ENCODE peak calls at places on chromosomes 3 and 15, in four cellular contexts. One of them, this sample, is unnamed.

GRCh38 chr3:55246016-55246415 is 241.1 kb downstream of the WNT5A start:
- DNase-seq in head of caudate nucleus: no peak
- DNase-seq in nephron progenitor cell: no peak
- DNase-seq in NCI-H1105 treated with DMSO at 0.1 percent for 48 hours: no peak
- DNase-seq in this sample: no peak

GRCh38 chr3:46845397-46845859 is 17.8 kb downstream of the MYL3 start:
- DNase-seq in nephron progenitor cell: peak; percentile 47
- DNase-seq in NCI-H1105 treated with DMSO at 0.1 percent for 48 hours: no peak
- DNase-seq in head of caudate nucleus: no peak
- DNase-seq in this sample: no peak

GRCh38 chr15:101391981-101392566 is 97.0 kb upstream of the SNRPA1 start:
- DNase-seq in NCI-H1105 treated with DMSO at 0.1 percent for 48 hours: no peak
- DNase-seq in nephron progenitor cell: no peak
- DNase-seq in head of caudate nucleus: no peak
- DNase-seq in this sample: no peak

GRCh38 chr3:111845996-111846395 is 13.1 kb upstream of the PHLDB2 start:
- DNase-seq in NCI-H1105 treated with DMSO at 0.1 percent for 48 hours: no peak
- DNase-seq in nephron progenitor cell: no peak
- DNase-seq in head of caudate nucleus: no peak
- DNase-seq in this sample: no peak

GRCh38 chr3:78647735-78648134 is 1120.1 kb downstream of the ROBO1 start:
- DNase-seq in head of caudate nucleus: no peak
- DNase-seq in NCI-H1105 treated with DMSO at 0.1 percent for 48 hours: no peak
- DNase-seq in nephron progenitor cell: no peak
- DNase-seq in this sample: no peak

GRCh38 chr3:21435871-21436270 is 315.1 kb downstream of the ZNF385D start:
- DNase-seq in NCI-H1105 treated with DMSO at 0.1 percent for 48 hours: no peak
- DNase-seq in head of caudate nucleus: no peak
- DNase-seq in nephron progenitor cell: no peak
- DNase-seq in this sample: no peak

GRCh38 chr15:100889359-100890058 is 9.9 kb downstream of the ALDH1A3 start:
- DNase-seq in nephron progenitor cell: no peak
- DNase-seq in head of caudate nucleus: no peak
- DNase-seq in NCI-H1105 treated with DMSO at 0.1 percent for 48 hours: no peak
- DNase-seq in this sample: no peak

GRCh38 chr3:188188911-188189310 is 35.0 kb downstream of the LPP start:
- DNase-seq in head of caudate nucleus: no peak
- DNase-seq in nephron progenitor cell: no peak
- DNase-seq in NCI-H1105 treated with DMSO at 0.1 percent for 48 hours: no peak
- DNase-seq in this sample: no peak

GRCh38 chr3:48979451-48979850 is 10.6 kb upstream of the P4HTM start:
- DNase-seq in head of caudate nucleus: no peak
- DNase-seq in NCI-H1105 treated with DMSO at 0.1 percent for 48 hours: no peak
- DNase-seq in nephron progenitor cell: no peak
- DNase-seq in this sample: no peak

GRCh38 chr3:66418432-66419052 is 82.3 kb downstream of the LRIG1 start:
- DNase-seq in nephron progenitor cell: no peak
- DNase-seq in head of caudate nucleus: peak; percentile 68
- DNase-seq in NCI-H1105 treated with DMSO at 0.1 percent for 48 hours: no peak
- DNase-seq in this sample: no peak

GRCh38 chr3:110932515-110933095 is 139.0 kb upstream of the NECTIN3 start:
- DNase-seq in head of caudate nucleus: no peak
- DNase-seq in nephron progenitor cell: no peak
- DNase-seq in NCI-H1105 treated with DMSO at 0.1 percent for 48 hours: no peak
- DNase-seq in this sample: no peak

GRCh38 chr15:68479406-68479805 is 47.4 kb upstream of the ITGA11 start:
- DNase-seq in nephron progenitor cell: no peak
- DNase-seq in head of caudate nucleus: no peak
- DNase-seq in NCI-H1105 treated with DMSO at 0.1 percent for 48 hours: no peak
- DNase-seq in this sample: no peak

GRCh38 chr3:180175572-180175971 is 138.8 kb upstream of the PEX5L start:
- DNase-seq in NCI-H1105 treated with DMSO at 0.1 percent for 48 hours: no peak
- DNase-seq in head of caudate nucleus: no peak
- DNase-seq in nephron progenitor cell: no peak
- DNase-seq in this sample: no peak

GRCh38 chr3:140252812-140253656 is 318.0 kb downstream of the CLSTN2 start:
- DNase-seq in head of caudate nucleus: no peak
- DNase-seq in nephron progenitor cell: no peak
- DNase-seq in NCI-H1105 treated with DMSO at 0.1 percent for 48 hours: peak; percentile 69
- DNase-seq in this sample: no peak

GRCh38 chr15:68608206-68608843 is 29.5 kb downstream of the CORO2B start:
- DNase-seq in nephron progenitor cell: no peak
- DNase-seq in NCI-H1105 treated with DMSO at 0.1 percent for 48 hours: no peak
- DNase-seq in head of caudate nucleus: no peak
- DNase-seq in this sample: no peak

GRCh38 chr15:75171408-75171807 is 30.3 kb upstream of the C15orf39 start:
- DNase-seq in nephron progenitor cell: no peak
- DNase-seq in head of caudate nucleus: no peak
- DNase-seq in NCI-H1105 treated with DMSO at 0.1 percent for 48 hours: no peak
- DNase-seq in this sample: no peak

GRCh38 chr15:98905981-98906711 is 101.4 kb downstream of the PGPEP1L start:
- DNase-seq in head of caudate nucleus: no peak
- DNase-seq in NCI-H1105 treated with DMSO at 0.1 percent for 48 hours: no peak
- DNase-seq in nephron progenitor cell: no peak
- DNase-seq in this sample: no peak

GRCh38 chr15:67740376-67740775 is 84.9 kb upstream of the SKOR1 start:
- DNase-seq in NCI-H1105 treated with DMSO at 0.1 percent for 48 hours: no peak
- DNase-seq in nephron progenitor cell: no peak
- DNase-seq in head of caudate nucleus: no peak
- DNase-seq in this sample: no peak

GRCh38 chr3:194483850-194484249 is 3.0 kb downstream of the ATP13A3 start:
- DNase-seq in nephron progenitor cell: no peak
- DNase-seq in head of caudate nucleus: no peak
- DNase-seq in NCI-H1105 treated with DMSO at 0.1 percent for 48 hours: no peak
- DNase-seq in this sample: no peak

GRCh38 chr15:40328711-40329240 is 5.3 kb downstream of the INAFM2 start:
- DNase-seq in NCI-H1105 treated with DMSO at 0.1 percent for 48 hours: no peak
- DNase-seq in nephron progenitor cell: no peak
- DNase-seq in head of caudate nucleus: no peak
- DNase-seq in this sample: no peak

GRCh38 chr3:57951106-57951882 is 56.9 kb upstream of the FLNB start:
- DNase-seq in nephron progenitor cell: peak; percentile 39
- DNase-seq in NCI-H1105 treated with DMSO at 0.1 percent for 48 hours: no peak
- DNase-seq in head of caudate nucleus: peak; percentile 40
- DNase-seq in this sample: no peak

GRCh38 chr3:12988728-12989454 is 84.3 kb downstream of the IQSEC1 start:
- DNase-seq in nephron progenitor cell: no peak
- DNase-seq in NCI-H1105 treated with DMSO at 0.1 percent for 48 hours: no peak
- DNase-seq in head of caudate nucleus: no peak
- DNase-seq in this sample: peak; percentile 1

GRCh38 chr15:27545494-27546255 is 553.4 kb downstream of the OCA2 start:
- DNase-seq in NCI-H1105 treated with DMSO at 0.1 percent for 48 hours: no peak
- DNase-seq in nephron progenitor cell: no peak
- DNase-seq in head of caudate nucleus: no peak
- DNase-seq in this sample: no peak

GRCh38 chr3:13110678-13111116 is 37.5 kb upstream of the IQSEC1 start:
- DNase-seq in head of caudate nucleus: no peak
- DNase-seq in NCI-H1105 treated with DMSO at 0.1 percent for 48 hours: no peak
- DNase-seq in nephron progenitor cell: peak; percentile 68
- DNase-seq in this sample: peak; percentile 45

GRCh38 chr3:32089476-32089875 is 16.9 kb upstream of the GPD1L start:
- DNase-seq in nephron progenitor cell: no peak
- DNase-seq in NCI-H1105 treated with DMSO at 0.1 percent for 48 hours: no peak
- DNase-seq in head of caudate nucleus: no peak
- DNase-seq in this sample: no peak

GRCh38 chr15:101652098-101652782 is at the start of gene TM2D3:
- DNase-seq in NCI-H1105 treated with DMSO at 0.1 percent for 48 hours: peak; percentile 93
- DNase-seq in head of caudate nucleus: peak; percentile 95
- DNase-seq in nephron progenitor cell: peak; percentile 97
- DNase-seq in this sample: peak; percentile 94

GRCh38 chr15:51844747-51845426 is 15.4 kb downstream of the TMOD3 start:
- DNase-seq in nephron progenitor cell: no peak
- DNase-seq in head of caudate nucleus: no peak
- DNase-seq in NCI-H1105 treated with DMSO at 0.1 percent for 48 hours: no peak
- DNase-seq in this sample: no peak

GRCh38 chr3:26962419-26963355 is 340.1 kb downstream of the LRRC3B start:
- DNase-seq in nephron progenitor cell: no peak
- DNase-seq in head of caudate nucleus: no peak
- DNase-seq in NCI-H1105 treated with DMSO at 0.1 percent for 48 hours: no peak
- DNase-seq in this sample: no peak

GRCh38 chr3:87182023-87182422 is 45.1 kb upstream of the CHMP2B start:
- DNase-seq in NCI-H1105 treated with DMSO at 0.1 percent for 48 hours: no peak
- DNase-seq in nephron progenitor cell: no peak
- DNase-seq in head of caudate nucleus: no peak
- DNase-seq in this sample: no peak

GRCh38 chr3:127671523-127672428 is 976 bp upstream of the ABTB1 start:
- DNase-seq in nephron progenitor cell: no peak
- DNase-seq in head of caudate nucleus: no peak
- DNase-seq in NCI-H1105 treated with DMSO at 0.1 percent for 48 hours: peak; percentile 33
- DNase-seq in this sample: peak; percentile 69

GRCh38 chr3:125129512-125129962 is 73.7 kb upstream of the HEG1 start:
- DNase-seq in nephron progenitor cell: no peak
- DNase-seq in head of caudate nucleus: peak; percentile 49
- DNase-seq in NCI-H1105 treated with DMSO at 0.1 percent for 48 hours: peak; percentile 11
- DNase-seq in this sample: no peak

GRCh38 chr3:166071831-166072230 is 234.6 kb upstream of the BCHE start:
- DNase-seq in nephron progenitor cell: no peak
- DNase-seq in NCI-H1105 treated with DMSO at 0.1 percent for 48 hours: no peak
- DNase-seq in head of caudate nucleus: no peak
- DNase-seq in this sample: no peak

GRCh38 chr15:60975203-60975602 is 253.9 kb downstream of the RORA start:
- DNase-seq in head of caudate nucleus: no peak
- DNase-seq in NCI-H1105 treated with DMSO at 0.1 percent for 48 hours: no peak
- DNase-seq in nephron progenitor cell: no peak
- DNase-seq in this sample: no peak

GRCh38 chr15:68228143-68228970 is 1.2 kb downstream of the CLN6 start:
- DNase-seq in head of caudate nucleus: no peak
- DNase-seq in nephron progenitor cell: no peak
- DNase-seq in NCI-H1105 treated with DMSO at 0.1 percent for 48 hours: no peak
- DNase-seq in this sample: no peak

This sample was measured in CD8-positive, alpha-beta memory T cell.